ENCODE peak calls at places on chromosomes 7 and 10, in ten cellular contexts. One of them, this sample, is unnamed.

GRCh38 chr7:44608916-44609648 is 2.7 kb downstream of the OGDH start:
- DNase-seq in mesendoderm: peak; percentile 93
- DNase-seq in fibroblast of mammary gland: peak; percentile 33
- DNase-seq in IMR-90: no peak
- DNase-seq in dorsolateral prefrontal cortex: no peak
- DNase-seq in epithelial cell of esophagus: peak; percentile 11
- DNase-seq in H1: no peak
- DNase-seq in choroid plexus epithelial cell: no peak
- DNase-seq in GM23248: peak; percentile 77
- DNase-seq in suprapubic skin: no peak
- DNase-seq in this sample: no peak

GRCh38 chr10:106582291-106582690 is 582.2 kb downstream of the SORCS1 start:
- DNase-seq in IMR-90: peak; percentile 34
- DNase-seq in fibroblast of mammary gland: peak; percentile 40
- DNase-seq in H1: no peak
- DNase-seq in dorsolateral prefrontal cortex: peak; percentile 84
- DNase-seq in epithelial cell of esophagus: peak; percentile 47
- DNase-seq in suprapubic skin: no peak
- DNase-seq in GM23248: peak; percentile 12
- DNase-seq in mesendoderm: peak; percentile 23
- DNase-seq in choroid plexus epithelial cell: peak; percentile 61
- DNase-seq in this sample: peak; percentile 67

GRCh38 chr10:108323274-108323798 is 1158.8 kb upstream of the SORCS1 start:
- DNase-seq in IMR-90: no peak
- DNase-seq in mesendoderm: peak; percentile 93
- DNase-seq in choroid plexus epithelial cell: no peak
- DNase-seq in suprapubic skin: no peak
- DNase-seq in dorsolateral prefrontal cortex: no peak
- DNase-seq in fibroblast of mammary gland: no peak
- DNase-seq in H1: no peak
- DNase-seq in GM23248: no peak
- DNase-seq in epithelial cell of esophagus: peak; percentile 19
- DNase-seq in this sample: no peak

GRCh38 chr10:46516660-46517416 is 39.6 kb downstream of the GPRIN2 start:
- DNase-seq in mesendoderm: peak; percentile 76
- DNase-seq in fibroblast of mammary gland: peak; percentile 87
- DNase-seq in choroid plexus epithelial cell: peak; percentile 88
- DNase-seq in GM23248: peak; percentile 95
- DNase-seq in IMR-90: peak; percentile 96
- DNase-seq in dorsolateral prefrontal cortex: peak; percentile 5
- DNase-seq in suprapubic skin: peak; percentile 50
- DNase-seq in epithelial cell of esophagus: peak; percentile 82
- DNase-seq in H1: peak; percentile 43
- DNase-seq in this sample: peak; percentile 89

GRCh38 chr7:36048902-36049240 is 104.2 kb upstream of the EEPD1 start:
- DNase-seq in epithelial cell of esophagus: no peak
- DNase-seq in fibroblast of mammary gland: peak; percentile 57
- DNase-seq in H1: no peak
- DNase-seq in IMR-90: peak; percentile 31
- DNase-seq in mesendoderm: no peak
- DNase-seq in suprapubic skin: no peak
- DNase-seq in GM23248: peak; percentile 53
- DNase-seq in dorsolateral prefrontal cortex: no peak
- DNase-seq in choroid plexus epithelial cell: peak; percentile 34
- DNase-seq in this sample: peak; percentile 36

GRCh38 chr7:105198223-105198622 is 184.2 kb downstream of the KMT2E start:
- DNase-seq in suprapubic skin: no peak
- DNase-seq in choroid plexus epithelial cell: peak; percentile 96
- DNase-seq in dorsolateral prefrontal cortex: no peak
- DNase-seq in mesendoderm: no peak
- DNase-seq in IMR-90: peak; percentile 95
- DNase-seq in epithelial cell of esophagus: peak; percentile 43
- DNase-seq in fibroblast of mammary gland: peak; percentile 88
- DNase-seq in H1: no peak
- DNase-seq in GM23248: peak; percentile 91
- DNase-seq in this sample: peak; percentile 76

GRCh38 chr7:80729586-80730320 is 91.3 kb downstream of the CD36 start:
- DNase-seq in dorsolateral prefrontal cortex: no peak
- DNase-seq in GM23248: peak; percentile 81
- DNase-seq in mesendoderm: no peak
- DNase-seq in epithelial cell of esophagus: peak; percentile 18
- DNase-seq in suprapubic skin: no peak
- DNase-seq in H1: no peak
- DNase-seq in fibroblast of mammary gland: peak; percentile 55
- DNase-seq in IMR-90: peak; percentile 70
- DNase-seq in choroid plexus epithelial cell: peak; percentile 71
- DNase-seq in this sample: no peak

GRCh38 chr10:44046605-44047004 is 338.3 kb downstream of the CXCL12 start:
- DNase-seq in fibroblast of mammary gland: peak; percentile 21
- DNase-seq in GM23248: peak; percentile 68
- DNase-seq in mesendoderm: peak; percentile 46
- DNase-seq in H1: peak; percentile 38
- DNase-seq in suprapubic skin: no peak
- DNase-seq in dorsolateral prefrontal cortex: peak; percentile 52
- DNase-seq in epithelial cell of esophagus: peak; percentile 19
- DNase-seq in IMR-90: peak; percentile 52
- DNase-seq in choroid plexus epithelial cell: peak; percentile 63
- DNase-seq in this sample: no peak

GRCh38 chr10:86288695-86289576 is 77.7 kb downstream of the GRID1 start:
- DNase-seq in GM23248: no peak
- DNase-seq in H1: peak; percentile 27
- DNase-seq in mesendoderm: no peak
- DNase-seq in suprapubic skin: peak; percentile 31
- DNase-seq in choroid plexus epithelial cell: no peak
- DNase-seq in dorsolateral prefrontal cortex: no peak
- DNase-seq in IMR-90: no peak
- DNase-seq in epithelial cell of esophagus: no peak
- DNase-seq in fibroblast of mammary gland: no peak
- DNase-seq in this sample: no peak

GRCh38 chr10:86287422-86287793 is 79.2 kb downstream of the GRID1 start:
- DNase-seq in suprapubic skin: no peak
- DNase-seq in choroid plexus epithelial cell: no peak
- DNase-seq in GM23248: no peak
- DNase-seq in IMR-90: no peak
- DNase-seq in mesendoderm: no peak
- DNase-seq in dorsolateral prefrontal cortex: no peak
- DNase-seq in epithelial cell of esophagus: no peak
- DNase-seq in fibroblast of mammary gland: no peak
- DNase-seq in H1: peak; percentile 20
- DNase-seq in this sample: no peak

GRCh38 chr10:86287966-86288579 is 78.5 kb downstream of the GRID1 start:
- DNase-seq in H1: peak; percentile 22
- DNase-seq in mesendoderm: no peak
- DNase-seq in dorsolateral prefrontal cortex: no peak
- DNase-seq in suprapubic skin: no peak
- DNase-seq in GM23248: no peak
- DNase-seq in IMR-90: no peak
- DNase-seq in choroid plexus epithelial cell: no peak
- DNase-seq in epithelial cell of esophagus: no peak
- DNase-seq in fibroblast of mammary gland: no peak
- DNase-seq in this sample: no peak

GRCh38 chr10:86285136-86285790 is 81.3 kb downstream of the GRID1 start:
- DNase-seq in H1: peak; percentile 33
- DNase-seq in mesendoderm: no peak
- DNase-seq in suprapubic skin: no peak
- DNase-seq in fibroblast of mammary gland: no peak
- DNase-seq in IMR-90: no peak
- DNase-seq in GM23248: no peak
- DNase-seq in choroid plexus epithelial cell: no peak
- DNase-seq in epithelial cell of esophagus: no peak
- DNase-seq in dorsolateral prefrontal cortex: no peak
- DNase-seq in this sample: no peak

GRCh38 chr10:86286591-86287421 is 79.8 kb downstream of the GRID1 start:
- DNase-seq in suprapubic skin: no peak
- DNase-seq in epithelial cell of esophagus: no peak
- DNase-seq in dorsolateral prefrontal cortex: no peak
- DNase-seq in fibroblast of mammary gland: no peak
- DNase-seq in mesendoderm: no peak
- DNase-seq in IMR-90: no peak
- DNase-seq in choroid plexus epithelial cell: no peak
- DNase-seq in H1: peak; percentile 29
- DNase-seq in GM23248: no peak
- DNase-seq in this sample: no peak
- H3K4me3 ChIP-seq in suprapubic skin: no peak overlapping the region
- H3K4me3 ChIP-seq in epithelial cell of esophagus: no peak overlapping the region
- H3K4me3 ChIP-seq in dorsolateral prefrontal cortex: no peak overlapping the region
- H3K4me3 ChIP-seq in fibroblast of mammary gland: no peak overlapping the region
- H3K4me3 ChIP-seq in mesendoderm: no peak overlapping the region
- H3K4me3 ChIP-seq in IMR-90: no peak overlapping the region
- H3K4me3 ChIP-seq in choroid plexus epithelial cell: no peak overlapping the region
- H3K4me3 ChIP-seq in H1: no peak overlapping the region
- H3K4me3 ChIP-seq in GM23248: no peak overlapping the region
- H3K4me3 ChIP-seq in this sample: no peak overlapping the region

DNA sequence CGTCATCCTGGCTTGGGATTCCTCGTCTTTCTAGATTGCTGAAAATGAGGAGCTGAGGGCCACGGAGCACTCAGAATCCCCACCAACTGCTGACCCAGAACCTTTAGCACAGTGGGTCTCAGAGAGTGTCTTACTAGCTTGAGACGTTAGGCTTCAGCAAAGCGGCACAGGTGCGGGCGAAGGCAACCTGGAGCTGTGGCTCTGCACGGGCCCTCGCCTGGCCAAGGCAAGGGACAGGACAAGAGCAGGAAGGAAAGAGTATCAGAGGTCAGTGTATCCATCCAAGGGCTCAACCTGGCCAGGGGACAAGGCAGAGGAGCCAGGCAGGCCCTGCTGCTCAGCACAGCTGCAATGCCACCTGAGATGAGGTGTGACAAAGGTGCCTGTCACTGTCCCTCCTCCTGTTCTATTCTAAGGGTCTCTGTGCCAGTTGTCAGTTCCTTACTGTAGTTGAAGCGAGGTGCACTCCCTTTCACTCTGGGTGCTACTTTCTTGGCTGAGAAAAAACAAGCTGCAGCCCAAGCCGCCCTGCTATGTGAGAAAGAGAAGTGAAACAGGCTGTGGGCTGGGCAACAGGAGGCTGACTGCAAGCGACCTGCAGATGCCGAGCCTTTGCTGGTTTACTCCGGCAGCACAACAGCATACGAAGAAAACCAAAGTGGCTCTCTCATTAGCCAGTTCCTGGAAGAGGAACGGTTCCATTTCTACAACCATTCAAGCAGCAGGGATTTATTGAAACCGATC is 33.3 kb upstream of the KDM7A start:
- DNase-seq in choroid plexus epithelial cell: no peak
- DNase-seq in mesendoderm: no peak
- DNase-seq in H1: no peak
- DNase-seq in epithelial cell of esophagus: no peak
- DNase-seq in fibroblast of mammary gland: no peak
- DNase-seq in GM23248: no peak
- DNase-seq in suprapubic skin: no peak
- DNase-seq in dorsolateral prefrontal cortex: peak; percentile 15
- DNase-seq in IMR-90: no peak
- DNase-seq in this sample: no peak
- H3K4me3 ChIP-seq in choroid plexus epithelial cell: no peak overlapping the region
- H3K4me3 ChIP-seq in mesendoderm: no peak overlapping the region
- H3K4me3 ChIP-seq in H1: no peak overlapping the region
- H3K4me3 ChIP-seq in epithelial cell of esophagus: no peak overlapping the region
- H3K4me3 ChIP-seq in fibroblast of mammary gland: no peak overlapping the region
- H3K4me3 ChIP-seq in GM23248: no peak overlapping the region
- H3K4me3 ChIP-seq in suprapubic skin: no peak overlapping the region
- H3K4me3 ChIP-seq in dorsolateral prefrontal cortex: no peak overlapping the region
- H3K4me3 ChIP-seq in IMR-90: no peak overlapping the region
- H3K4me3 ChIP-seq in this sample: no peak overlapping the region

DNA sequence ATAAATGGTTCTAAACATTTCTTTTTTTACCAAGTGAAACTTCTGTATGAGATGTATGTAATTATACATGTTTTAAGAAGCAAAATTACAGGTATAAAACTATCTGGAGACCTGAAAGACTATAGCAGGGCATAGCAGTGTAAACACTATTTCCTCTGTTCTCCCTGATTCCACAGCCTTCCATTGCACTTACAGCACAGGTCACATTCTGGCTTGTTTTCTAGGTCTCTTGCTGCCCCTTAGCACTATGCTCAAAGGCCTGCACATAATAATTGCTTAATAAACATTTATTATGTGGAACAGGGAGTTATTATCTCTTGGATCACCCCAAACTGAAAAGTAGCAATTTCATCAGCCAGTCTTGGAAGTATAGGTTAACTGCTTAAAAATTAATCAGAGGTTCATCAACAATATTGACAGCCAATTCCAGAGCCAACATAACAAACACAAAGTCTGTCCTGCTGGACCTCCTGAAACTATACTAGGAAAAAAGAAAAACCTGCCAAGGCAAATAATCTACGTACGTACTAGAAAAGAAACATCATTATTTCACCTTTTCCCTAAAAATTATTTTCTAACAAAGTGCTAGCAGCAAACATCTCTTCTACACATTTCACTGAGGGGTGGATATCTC is 43.2 kb downstream of the PANK1 start:
- DNase-seq in H1: no peak
- DNase-seq in fibroblast of mammary gland: no peak
- DNase-seq in mesendoderm: no peak
- DNase-seq in dorsolateral prefrontal cortex: no peak
- DNase-seq in IMR-90: no peak
- DNase-seq in epithelial cell of esophagus: no peak
- DNase-seq in GM23248: no peak
- DNase-seq in suprapubic skin: no peak
- DNase-seq in choroid plexus epithelial cell: no peak
- DNase-seq in this sample: no peak
- H3K4me3 ChIP-seq in H1: no peak overlapping the region
- H3K4me3 ChIP-seq in fibroblast of mammary gland: no peak overlapping the region
- H3K4me3 ChIP-seq in mesendoderm: no peak overlapping the region
- H3K4me3 ChIP-seq in dorsolateral prefrontal cortex: no peak overlapping the region
- H3K4me3 ChIP-seq in IMR-90: no peak overlapping the region
- H3K4me3 ChIP-seq in epithelial cell of esophagus: no peak overlapping the region
- H3K4me3 ChIP-seq in GM23248: no peak overlapping the region
- H3K4me3 ChIP-seq in suprapubic skin: no peak overlapping the region
- H3K4me3 ChIP-seq in choroid plexus epithelial cell: no peak overlapping the region
- H3K4me3 ChIP-seq in this sample: no peak overlapping the region

GRCh38 chr7:12402365-12402725 is 1.3 kb downstream of the VWDE start:
- DNase-seq in suprapubic skin: no peak
- DNase-seq in H1: no peak
- DNase-seq in choroid plexus epithelial cell: no peak
- DNase-seq in fibroblast of mammary gland: no peak
- DNase-seq in mesendoderm: no peak
- DNase-seq in epithelial cell of esophagus: no peak
- DNase-seq in dorsolateral prefrontal cortex: no peak
- DNase-seq in GM23248: no peak
- DNase-seq in IMR-90: no peak
- DNase-seq in this sample: no peak

GRCh38 chr7:12403287-12404181 is at the start of gene VWDE:
- DNase-seq in mesendoderm: peak; percentile 90
- DNase-seq in dorsolateral prefrontal cortex: peak; percentile 57
- DNase-seq in GM23248: peak; percentile 23
- DNase-seq in fibroblast of mammary gland: peak; percentile 10
- DNase-seq in IMR-90: no peak
- DNase-seq in H1: peak; percentile 81
- DNase-seq in epithelial cell of esophagus: peak; percentile 62
- DNase-seq in suprapubic skin: peak; percentile 60
- DNase-seq in choroid plexus epithelial cell: peak; percentile 32
- DNase-seq in this sample: peak; percentile 2

GRCh38 chr7:12397671-12398070 is 6.0 kb downstream of the VWDE start:
- DNase-seq in IMR-90: no peak
- DNase-seq in epithelial cell of esophagus: no peak
- DNase-seq in fibroblast of mammary gland: no peak
- DNase-seq in mesendoderm: no peak
- DNase-seq in GM23248: no peak
- DNase-seq in suprapubic skin: no peak
- DNase-seq in H1: no peak
- DNase-seq in choroid plexus epithelial cell: no peak
- DNase-seq in dorsolateral prefrontal cortex: no peak
- DNase-seq in this sample: no peak

GRCh38 chr7:12398186-12398585 is 5.5 kb downstream of the VWDE start:
- DNase-seq in GM23248: no peak
- DNase-seq in fibroblast of mammary gland: no peak
- DNase-seq in suprapubic skin: no peak
- DNase-seq in H1: no peak
- DNase-seq in choroid plexus epithelial cell: no peak
- DNase-seq in dorsolateral prefrontal cortex: no peak
- DNase-seq in epithelial cell of esophagus: no peak
- DNase-seq in IMR-90: no peak
- DNase-seq in mesendoderm: no peak
- DNase-seq in this sample: no peak

DNA sequence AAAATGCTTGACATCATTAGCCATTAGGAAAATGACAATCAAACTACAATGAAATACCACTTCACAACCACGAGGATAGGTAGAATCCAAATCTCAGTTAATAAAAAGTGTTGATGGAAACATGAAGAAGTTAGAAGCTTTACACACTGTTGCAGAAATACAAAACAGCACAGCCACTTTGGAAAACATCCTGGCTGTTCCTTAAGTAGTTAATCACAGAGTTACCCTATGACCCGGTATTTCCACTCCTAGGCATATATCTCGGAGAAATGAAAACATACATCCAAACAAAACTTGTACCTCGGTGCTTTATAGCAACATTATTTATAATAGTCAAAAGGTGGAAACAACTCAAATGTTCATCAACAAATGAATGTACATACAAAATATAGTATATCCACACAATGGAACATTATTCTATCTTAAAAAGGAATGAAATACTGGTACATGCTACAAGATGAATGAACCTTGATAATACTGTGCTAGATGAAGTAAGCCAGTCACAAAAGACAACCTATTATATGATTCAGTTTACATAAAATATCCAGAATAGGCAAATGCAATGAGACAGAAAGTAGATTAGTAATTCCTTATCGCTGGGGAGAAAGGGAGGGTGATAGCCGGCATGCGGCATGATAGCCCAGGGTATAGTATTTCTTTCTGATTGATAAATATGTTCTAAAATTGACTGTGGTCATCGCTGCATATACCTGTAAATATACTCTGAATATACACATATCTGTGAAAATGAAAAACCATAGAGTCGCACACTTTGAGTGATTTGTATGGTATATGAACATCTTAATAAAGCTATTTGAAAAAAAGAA is 1.9 kb downstream of the VWDE start:
- DNase-seq in GM23248: no peak
- DNase-seq in choroid plexus epithelial cell: no peak
- DNase-seq in epithelial cell of esophagus: no peak
- DNase-seq in dorsolateral prefrontal cortex: no peak
- DNase-seq in suprapubic skin: no peak
- DNase-seq in IMR-90: no peak
- DNase-seq in fibroblast of mammary gland: no peak
- DNase-seq in mesendoderm: no peak
- DNase-seq in H1: no peak
- DNase-seq in this sample: no peak
- H3K4me3 ChIP-seq in GM23248: no peak overlapping the region
- H3K4me3 ChIP-seq in choroid plexus epithelial cell: no peak overlapping the region
- H3K4me3 ChIP-seq in epithelial cell of esophagus: no peak overlapping the region
- H3K4me3 ChIP-seq in dorsolateral prefrontal cortex: no peak overlapping the region
- H3K4me3 ChIP-seq in suprapubic skin: no peak overlapping the region
- H3K4me3 ChIP-seq in IMR-90: no peak overlapping the region
- H3K4me3 ChIP-seq in fibroblast of mammary gland: no peak overlapping the region
- H3K4me3 ChIP-seq in mesendoderm: no peak overlapping the region
- H3K4me3 ChIP-seq in H1: peak overlapping the region; percentile 12
- H3K4me3 ChIP-seq in this sample: no peak overlapping the region

This sample was measured in cardiac fibroblast.